ENCODE peak calls at places on chromosomes 4 and X, in seven cellular contexts. C is EL; K is NCI-H2081; E is activated T-helper 2 cell treated with anti-CD3 and anti-CD28 coated beads, Interferon-gamma antibody, Interleukin-2, Interleukin-4, amounts not matched to agents 10 μg/mL and 5 μg/mL and 100 μg/mL, durations not matched to agents 14 hours and 24 hours and 36 hours; B is GM23338; Q is AG10803; F is astrocyte of the spinal cord. A is an unnamed sample.

GRCh38 chr4:28229092-28229491 is 1368.5 kb downstream of the STIM2 start:
- DNase-seq in K (no peak), F (peak; percentile 40), E (no peak), Q (peak; percentile 65), B (peak; percentile 47), C (peak; percentile 46), A (no peak)

GRCh38 chrX:24228596-24228995 is 79.1 kb downstream of the ZFX start:
- DNase-seq in B (no peak), F (no peak), Q (no peak), C (no peak), E (no peak), K (no peak), A (no peak)

GRCh38 chrX:72037601-72038000 is 94.1 kb downstream of the RTL5 start:
- DNase-seq in E (no peak), C (no peak), Q (no peak), F (no peak), K (no peak), B (no peak), A (no peak)

GRCh38 chr4:183329244-183329643 is 7.0 kb upstream of the CLDN24 start:
- DNase-seq in C (no peak), F (no peak), K (no peak), Q (no peak), B (no peak), E (no peak), A (no peak)

GRCh38 chr4:78645853-78646757 is 94.5 kb downstream of the ANXA3 start:
- DNase-seq in C (peak; percentile 89), B (no peak), Q (peak; percentile 97), K (no peak), F (peak; percentile 94), E (no peak), A (no peak)

GRCh38 chr4:630661-631060 is 5.3 kb downstream of the PDE6B start:
- DNase-seq in B (no peak), C (no peak), F (no peak), Q (no peak), E (no peak), K (no peak), A (no peak)

GRCh38 chr4:174036111-174036510 is 247.4 kb downstream of the FBXO8 start:
- DNase-seq in Q (no peak), B (no peak), F (no peak), E (no peak), K (peak; percentile 71), C (peak; percentile 8), A (no peak)

GRCh38 chrX:11757397-11757728 is 674 bp upstream of the MSL3 start:
- DNase-seq in C (no peak), B (no peak), E (no peak), K (no peak), Q (no peak), F (no peak), A (no peak)

GRCh38 chr4:89140168-89140759 is 28.9 kb downstream of the TIGD2 start:
- DNase-seq in F (no peak), E (no peak), Q (no peak), C (peak; percentile 25), B (no peak), K (peak; percentile 1), A (no peak)